ENCODE peak calls at places on chromosome 21, in four cellular contexts. V is B cell, O is CD14-positive monocyte, H is transverse colon. A is an unnamed sample.

GRCh38 chr21:20445971-20446370 is 552.2 kb upstream of the NCAM2 start:
- DNase-seq in V (no peak), O (no peak), H (no peak), A (no peak)

GRCh38 chr21:38913120-38913975 is 107.6 kb downstream of the ETS2 start:
- DNase-seq in V (no peak), O (no peak), H (peak), A (no peak)

GRCh38 chr21:40421121-40421520 is 425.8 kb downstream of the DSCAM start:
- DNase-seq in V (no peak), O (no peak), H (no peak), A (no peak)

GRCh38 chr21:44052071-44052829 is 40.1 kb downstream of the TRAPPC10 start:
- DNase-seq in V (no peak), O (no peak), H (no peak), A (peak)

GRCh38 chr21:41168391-41169257 is 664 bp downstream of the BACE2 start:
- DNase-seq in V (peak), O (no peak), H (peak), A (peak)

GRCh38 chr21:44092201-44092600 is 15.0 kb upstream of the PWP2 start:
- DNase-seq in V (no peak), O (no peak), H (no peak), A (no peak)

GRCh38 chr21:16708431-16708830 is 804.4 kb upstream of the CXADR start:
- DNase-seq in V (no peak), O (no peak), H (no peak), A (peak)

GRCh38 chr21:16388291-16388690 is 658.5 kb downstream of the USP25 start:
- DNase-seq in V (no peak), O (no peak), H (no peak), A (no peak)

GRCh38 chr21:35212393-35213127 is 163.5 kb upstream of the RUNX1 start:
- DNase-seq in V (no peak), O (no peak), H (no peak), A (peak)

GRCh38 chr21:35697321-35697808 is 363.0 kb downstream of the SETD4 start:
- DNase-seq in V (no peak), O (no peak), H (peak), A (peak)

GRCh38 chr21:18430341-18430740 is 26.8 kb upstream of the TMPRSS15 start:
- DNase-seq in V (no peak), O (no peak), H (no peak), A (no peak)

GRCh38 chr21:38766987-38767722 is 38.6 kb upstream of the ETS2 start:
- DNase-seq in V (peak), O (no peak), H (peak), A (no peak)

GRCh38 chr21:28776251-28776650 is 216.4 kb downstream of the LTN1 start:
- DNase-seq in V (no peak), O (no peak), H (no peak), A (no peak)

GRCh38 chr21:41143596-41144325 is 24.2 kb upstream of the BACE2 start:
- DNase-seq in V (no peak), O (no peak), H (no peak), A (no peak)

GRCh38 chr21:32739946-32740345 is 12.1 kb upstream of the SYNJ1 start:
- DNase-seq in V (no peak), O (no peak), H (no peak), A (no peak)

GRCh38 chr21:29382029-29382654 is 83.4 kb downstream of the BACH1 start:
- DNase-seq in V (no peak), O (no peak), H (no peak), A (peak)

GRCh38 chr21:35070436-35070835 is 21.3 kb upstream of the RUNX1 start:
- DNase-seq in V (no peak), O (no peak), H (no peak), A (no peak)

GRCh38 chr21:36211660-36212512 is 55.3 kb downstream of the DOP1B start:
- DNase-seq in V (no peak), O (no peak), H (no peak), A (peak)

GRCh38 chr21:22115746-22116145 is 1117.5 kb downstream of the NCAM2 start:
- DNase-seq in V (no peak), O (no peak), H (no peak), A (no peak)

GRCh38 chr21:38220270-38220737 is 36.5 kb upstream of the KCNJ15 start:
- DNase-seq in V (no peak), O (no peak), H (no peak), A (peak)

GRCh38 chr21:46199436-46200373 is 15.4 kb upstream of the SPATC1L start:
- DNase-seq in V (no peak), O (no peak), H (no peak), A (peak)

GRCh38 chr21:34994646-34995631 is 54.2 kb downstream of the RUNX1 start:
- DNase-seq in V (no peak), O (no peak), H (no peak), A (no peak)

GRCh38 chr21:36990508-36991205 is 15.8 kb upstream of the RIPPLY3 start:
- DNase-seq in V (no peak), O (no peak), H (no peak), A (no peak)

GRCh38 chr21:36710729-36711048 is 11.8 kb downstream of the SIM2 start:
- DNase-seq in V (no peak), O (no peak), H (peak), A (no peak)

GRCh38 chr21:46394819-46395152 is 63.9 kb upstream of the DIP2A start:
- DNase-seq in V (no peak), O (no peak), H (no peak), A (no peak)

GRCh38 chr21:36487641-36488307 is 7.9 kb upstream of the CLDN14 start:
- DNase-seq in V (no peak), O (no peak), H (peak), A (no peak)

GRCh38 chr21:36038701-36039497 is 21.4 kb downstream of the SETD4 start:
- DNase-seq in V (no peak), O (no peak), H (no peak), A (no peak)

GRCh38 chr21:32772281-32773047 is 909 bp upstream of the PAXBP1 start:
- DNase-seq in V (peak), O (no peak), H (peak), A (peak)

GRCh38 chr21:38619865-38620513 is 121.7 kb upstream of the ERG start:
- DNase-seq in V (no peak), O (no peak), H (no peak), A (no peak)

GRCh38 chr21:29360799-29361765 is 62.4 kb downstream of the BACH1 start:
- DNase-seq in V (no peak), O (no peak), H (no peak), A (no peak)

GRCh38 chr21:36788116-36788515 is 89.2 kb downstream of the SIM2 start:
- DNase-seq in V (no peak), O (no peak), H (peak), A (peak)

GRCh38 chr21:34932233-34932632 is 116.9 kb downstream of the RUNX1 start:
- DNase-seq in V (no peak), O (no peak), H (no peak), A (no peak)

GRCh38 chr21:39630827-39631226 is 18.1 kb downstream of the B3GALT5 start:
- DNase-seq in V (no peak), O (no peak), H (no peak), A (no peak)

GRCh38 chr21:43359081-43359822 is 67.7 kb downstream of the SIK1 start:
- DNase-seq in V (no peak), O (no peak), H (no peak), A (no peak)

GRCh38 chr21:39444406-39445145 is 1.0 kb downstream of the LCA5L start:
- DNase-seq in V (no peak), O (no peak), H (no peak), A (peak)

GRCh38 chr21:16633851-16634521 is 878.9 kb upstream of the CXADR start:
- DNase-seq in V (no peak), O (no peak), H (no peak), A (no peak)

GRCh38 chr21:18812308-18812707 is 408.7 kb upstream of the TMPRSS15 start:
- DNase-seq in V (no peak), O (no peak), H (no peak), A (no peak)

GRCh38 chr21:39911286-39911685 is 44.0 kb downstream of the PCP4 start:
- DNase-seq in V (no peak), O (no peak), H (no peak), A (no peak)

GRCh38 chr21:25362375-25363267 is 244.7 kb downstream of the MRPL39 start:
- DNase-seq in V (no peak), O (no peak), H (no peak), A (no peak)

GRCh38 chr21:25361097-25361496 is 246.2 kb downstream of the MRPL39 start:
- DNase-seq in V (no peak), O (no peak), H (no peak), A (no peak)

GRCh38 chr21:25361765-25362164 is 245.5 kb downstream of the MRPL39 start:
- DNase-seq in V (no peak), O (no peak), H (no peak), A (no peak)

GRCh38 chr21:25359724-25360123 is 247.6 kb downstream of the MRPL39 start:
- DNase-seq in V (no peak), O (no peak), H (no peak), A (no peak)

DNA sequence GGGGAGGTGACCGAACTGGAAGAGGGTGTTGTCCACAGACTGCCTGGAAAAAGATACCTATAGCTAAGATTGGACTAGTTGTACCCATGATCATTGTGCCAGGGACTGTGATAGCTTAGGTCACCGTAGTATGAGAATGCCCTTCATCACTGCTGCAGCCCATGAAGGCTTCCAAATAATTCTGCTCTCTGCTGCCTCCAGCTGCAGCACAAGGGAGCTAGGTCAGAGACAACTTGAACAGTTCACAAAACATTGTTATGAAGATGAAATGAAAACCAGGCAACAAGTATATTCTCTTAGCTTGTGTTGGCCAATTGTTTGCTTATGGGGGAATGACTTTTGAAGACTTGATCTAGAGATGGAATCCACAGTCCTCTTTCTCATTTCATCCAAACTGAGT is 246.7 kb downstream of the MRPL39 start:
- DNase-seq in V (no peak), O (no peak), H (no peak), A (no peak)
- TF ChIP-seq CTCF in V (peak), O (no peak), H (no peak), A (peak)

GRCh38 chr21:25788677-25789076 is 53.9 kb downstream of the GABPA start:
- DNase-seq in V (no peak), O (no peak), H (no peak), A (no peak)

GRCh38 chr21:25791321-25791720 is 56.5 kb downstream of the GABPA start:
- DNase-seq in V (no peak), O (no peak), H (no peak), A (no peak)

GRCh38 chr21:25790122-25790951 is 55.6 kb downstream of the GABPA start:
- DNase-seq in V (no peak), O (no peak), H (no peak), A (peak)
- TF ChIP-seq CTCF in V (peak), O (peak), H (peak), A (peak)

GRCh38 chr21:31686272-31686913 is 26.9 kb downstream of the SOD1 start:
- DNase-seq in V (no peak), O (no peak), H (no peak), A (no peak)
- TF ChIP-seq CTCF in V (no peak), O (no peak), H (no peak), A (no peak)

DNA sequence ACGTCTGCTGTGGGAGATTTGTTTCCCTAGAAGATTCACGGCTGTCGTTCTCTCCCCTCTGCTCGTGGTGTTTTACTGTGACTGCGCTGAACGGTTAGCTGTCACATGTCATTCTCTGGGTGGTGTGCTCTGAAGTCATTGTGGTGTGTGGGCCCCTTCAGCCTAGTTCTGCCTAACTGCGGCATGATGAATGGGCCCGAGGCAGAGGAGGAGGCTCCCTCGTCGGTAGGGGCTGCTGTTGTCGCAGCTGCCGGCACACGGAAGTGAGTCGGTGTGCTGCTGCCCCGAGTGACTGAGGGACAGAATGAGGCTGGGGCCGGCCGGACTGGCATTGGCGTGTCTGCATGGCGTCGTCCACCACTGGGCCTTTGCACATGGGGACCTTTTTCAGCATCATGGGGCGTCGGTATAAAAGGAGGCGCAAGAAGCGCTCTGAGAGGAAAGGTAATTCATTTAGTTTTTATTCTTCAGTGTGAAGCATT is 77.9 kb downstream of the ADARB1 start:
- DNase-seq in V (peak), O (peak), H (peak), A (no peak)
- TF ChIP-seq CTCF in V (peak), O (peak), H (no peak), A (peak)

DNA sequence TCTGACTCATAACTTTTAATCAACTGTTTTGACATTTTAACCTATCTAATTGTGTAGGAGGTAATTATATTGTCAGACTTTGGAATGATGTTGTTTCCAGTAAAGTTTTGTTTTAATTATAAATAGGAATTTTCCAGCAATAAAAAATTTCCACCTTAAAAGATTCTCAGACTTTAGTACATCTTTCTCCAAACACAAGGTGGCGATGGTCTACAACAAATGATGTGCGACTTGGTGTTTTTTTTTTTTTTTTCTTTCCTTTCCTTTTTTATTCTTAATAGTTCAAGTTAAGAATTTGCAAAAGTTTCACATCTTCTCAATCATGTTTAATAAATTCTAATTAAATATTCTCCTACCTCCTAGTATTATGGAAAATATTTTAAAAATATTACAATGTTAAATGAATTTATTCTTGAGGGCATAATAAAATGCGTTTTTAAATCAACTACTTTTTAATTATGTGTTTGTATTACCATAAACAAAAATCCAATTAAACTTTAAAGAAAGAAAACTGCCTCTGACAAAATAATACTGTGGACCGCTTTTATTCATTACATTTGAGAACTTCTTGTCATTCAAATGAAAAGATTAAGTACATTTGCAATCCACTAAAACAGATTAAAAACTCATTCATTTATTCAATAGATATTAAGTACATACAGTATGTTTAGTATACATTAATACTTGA is 4.4 kb upstream of the ADAMTS1 start:
- DNase-seq in V (no peak), O (no peak), H (no peak), A (peak)
- TF ChIP-seq CTCF in V (peak), O (no peak), H (peak), A (peak)

GRCh38 chr21:33855190-33855589 is 60.4 kb downstream of the ATP5PO start:
- DNase-seq in V (no peak), O (no peak), H (no peak), A (no peak)
- TF ChIP-seq CTCF in V (no peak), O (no peak), H (no peak), A (peak)

DNA sequence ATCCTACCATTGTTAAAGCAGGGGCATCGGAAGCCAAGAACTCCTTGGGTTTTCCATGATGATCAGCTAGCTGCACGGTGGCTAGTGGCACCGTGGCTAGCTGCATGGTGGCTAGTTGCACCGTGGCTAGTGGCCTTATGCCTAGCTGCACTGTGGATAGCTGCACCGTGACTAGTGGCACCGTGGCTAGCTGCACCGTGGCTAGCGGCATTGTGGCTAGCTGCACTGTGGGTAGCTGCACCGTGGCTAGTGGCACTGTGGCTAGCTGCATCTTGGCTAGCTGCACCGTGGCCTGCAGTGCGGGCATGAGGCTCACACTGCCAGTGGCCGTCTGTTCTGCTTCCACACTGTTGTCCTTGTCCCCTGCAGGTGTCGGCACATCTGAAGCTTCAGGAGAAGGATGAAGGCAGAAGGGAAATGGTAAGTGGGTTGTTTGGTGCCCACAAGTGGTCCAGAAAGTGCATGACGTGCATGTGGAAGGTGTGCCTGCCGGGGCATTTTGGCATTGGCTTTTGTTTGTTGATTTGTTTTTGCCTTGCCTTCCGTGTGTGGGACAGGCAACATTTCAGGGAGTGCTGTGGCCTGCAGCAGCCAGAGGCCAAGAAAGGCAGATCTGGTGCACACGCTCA is 38.6 kb downstream of the TFF3 start:
- DNase-seq in V (no peak), O (no peak), H (no peak), A (no peak)
- TF ChIP-seq CTCF in V (no peak), O (no peak), H (no peak), A (no peak)

A was measured in fibroblast of villous mesenchyme.